ENCODE peak calls at places on chromosomes 6 and 20, in five cellular contexts. D is NCI-H345; H is stimulated activated CD8-positive, alpha-beta memory T cell treated with anti-CD3 and anti-CD28 coated beads, Interleukin-2, amount 100 ng/mL, for 48 hours; J is NCI-H510A; X is CD8-positive, alpha-beta T cell. F is an unnamed sample.

GRCh38 chr20:19616620-19617019 is 141.4 kb upstream of the RIN2 start:
- DNase-seq in X (no peak), D (no peak), H (no peak), J (no peak), F (no peak)

GRCh38 chr6:2858678-2859324 is 17.1 kb upstream of the SERPINB1 start:
- DNase-seq in H (no peak), X (peak), J (no peak), D (no peak), F (no peak)

GRCh38 chr6:25094726-25095125 is 159.0 kb upstream of the RIPOR2 start:
- DNase-seq in J (no peak), D (no peak), H (no peak), X (no peak), F (no peak)

GRCh38 chr20:18164356-18164755 is 26.7 kb downstream of the KAT14 start:
- DNase-seq in J (no peak), H (no peak), X (no peak), D (no peak), F (no peak)

GRCh38 chr6:111884068-111884467 is 10.8 kb upstream of the FYN start:
- DNase-seq in J (no peak), H (no peak), X (no peak), D (no peak), F (no peak)

GRCh38 chr6:24666097-24666615 is 543 bp downstream of the TDP2 start:
- DNase-seq in H (peak), X (peak), D (peak), J (peak), F (peak)

GRCh38 chr6:30100585-30101422 is 12.1 kb downstream of the TRIM31 start:
- DNase-seq in H (no peak), X (peak), D (no peak), J (no peak), F (no peak)

GRCh38 chr6:31945507-31946369 is at the start of gene CFB:
- DNase-seq in D (no peak), X (no peak), J (no peak), H (no peak), F (no peak)

GRCh38 chr6:96116674-96117073 is 100.9 kb downstream of the FUT9 start:
- DNase-seq in D (no peak), H (no peak), X (no peak), J (no peak), F (no peak)

GRCh38 chr20:25499855-25500434 is 85.4 kb downstream of the NINL start:
- DNase-seq in H (no peak), X (no peak), J (no peak), D (no peak), F (no peak)

GRCh38 chr20:49753133-49753532 is 39.5 kb upstream of the B4GALT5 start:
- DNase-seq in J (no peak), H (no peak), X (no peak), D (no peak), F (no peak)

GRCh38 chr20:1895674-1896496 is 678 bp downstream of the SIRPA start:
- DNase-seq in J (no peak), D (no peak), X (no peak), H (no peak), F (no peak)